ENCODE peak calls at places on chromosomes 12 and 14, in six cellular contexts. F is ovary, L is kidney, A is cardiac fibroblast, T is fibroblast of pulmonary artery, C is astrocyte of the spinal cord. Q is an unnamed sample.

GRCh38 chr14:52333823-52334657 is 19.9 kb downstream of the PTGER2 start:
- DNase-seq in T (peak), L (no peak), C (no peak), F (no peak), A (peak), Q (no peak)

GRCh38 chr12:107091989-107092641 is 1.2 kb downstream of the CRY1 start:
- DNase-seq in F (no peak), L (no peak), T (peak), A (peak), C (peak), Q (peak)

GRCh38 chr14:103377522-103378041 is 7.6 kb upstream of the MARK3 start:
- DNase-seq in C (no peak), F (no peak), L (no peak), A (no peak), T (no peak), Q (no peak)

GRCh38 chr12:30823764-30824163 is 69.0 kb upstream of the CAPRIN2 start:
- DNase-seq in F (no peak), L (no peak), C (no peak), A (no peak), T (no peak), Q (no peak)

GRCh38 chr14:32757568-32757967 is 181.1 kb upstream of the NPAS3 start:
- DNase-seq in A (no peak), T (peak), C (no peak), L (no peak), F (no peak), Q (no peak)

GRCh38 chr12:8127138-8127537 is 3.7 kb downstream of the CLEC4A start:
- DNase-seq in A (no peak), L (no peak), C (no peak), F (no peak), T (no peak), Q (no peak)

GRCh38 chr12:75656650-75657049 is 145.2 kb upstream of the KRR1 start:
- DNase-seq in F (no peak), A (peak), L (no peak), T (peak), C (peak), Q (peak)

GRCh38 chr12:125922328-125922727 is 857.1 kb downstream of the AACS start:
- DNase-seq in L (no peak), C (no peak), F (no peak), T (no peak), A (no peak), Q (no peak)

GRCh38 chr14:64266206-64266605 is 28.0 kb downstream of the ESR2 start:
- DNase-seq in C (peak), L (no peak), A (peak), F (no peak), T (peak), Q (peak)

GRCh38 chr14:93741556-93742210 is 46.6 kb downstream of the PRIMA1 start:
- DNase-seq in C (no peak), F (no peak), A (no peak), L (no peak), T (no peak), Q (no peak)

GRCh38 chr12:44827832-44828438 is 48.2 kb downstream of the NELL2 start:
- DNase-seq in L (no peak), T (no peak), F (no peak), A (no peak), C (no peak), Q (no peak)

GRCh38 chr14:32370720-32371119 is 41.6 kb downstream of the AKAP6 start:
- DNase-seq in A (peak), C (peak), F (no peak), T (peak), L (no peak), Q (peak)

GRCh38 chr14:40757376-40757775 is 849.3 kb upstream of the LRFN5 start:
- DNase-seq in A (no peak), L (no peak), C (no peak), F (no peak), T (no peak), Q (no peak)

GRCh38 chr14:30235485-30235884 is 307.8 kb upstream of the PRKD1 start:
- DNase-seq in F (no peak), T (no peak), C (no peak), A (no peak), L (no peak), Q (no peak)

GRCh38 chr12:56014205-56014604 is 6.6 kb upstream of the IKZF4 start:
- DNase-seq in A (no peak), F (no peak), L (no peak), C (no peak), T (no peak), Q (no peak)

GRCh38 chr14:106605548-106606448 is 1079.4 kb downstream of the TMEM121 start:
- DNase-seq in A (no peak), T (no peak), F (no peak), L (no peak), C (no peak), Q (no peak)

GRCh38 chr12:58172433-58173073 is 231.2 kb downstream of the ATP23 start:
- DNase-seq in C (no peak), T (no peak), A (no peak), F (no peak), L (no peak), Q (no peak)

GRCh38 chr14:21825147-21825743 is 151.6 kb upstream of the OR4E1 start:
- DNase-seq in F (no peak), T (peak), C (peak), L (no peak), A (peak), Q (no peak)

GRCh38 chr14:32826404-32827082 is 112.1 kb upstream of the NPAS3 start:
- DNase-seq in C (peak), L (no peak), F (no peak), T (peak), A (peak), Q (no peak)

GRCh38 chr12:109595321-109595902 is 21.8 kb downstream of the MVK start:
- DNase-seq in F (no peak), C (no peak), A (no peak), L (no peak), T (no peak), Q (no peak)

GRCh38 chr12:76244298-76244697 is 103.9 kb downstream of the BBS10 start:
- DNase-seq in T (no peak), C (no peak), F (no peak), L (no peak), A (no peak), Q (no peak)

GRCh38 chr12:34405286-34406227 is 383.3 kb downstream of the ALG10 start:
- DNase-seq in F (peak), T (no peak), A (no peak), C (no peak), L (peak), Q (no peak)

GRCh38 chr12:50840809-50841487 is 1.8 kb upstream of the TMPRSS12 start:
- DNase-seq in L (no peak), C (no peak), F (no peak), A (no peak), T (no peak), Q (no peak)

GRCh38 chr12:47715393-47715876 is 9.6 kb upstream of the RPAP3 start:
- DNase-seq in A (peak), T (peak), F (peak), C (peak), L (peak), Q (no peak)

GRCh38 chr12:128791395-128792322 is 32.1 kb downstream of the SLC15A4 start:
- DNase-seq in T (no peak), L (no peak), C (no peak), F (no peak), A (no peak), Q (no peak)

GRCh38 chr14:67428501-67429031 is 16.6 kb upstream of the PLEK2 start:
- DNase-seq in F (no peak), L (no peak), A (peak), C (peak), T (peak), Q (peak)

GRCh38 chr12:104215638-104216297 is at the start of gene TXNRD1:
- DNase-seq in C (peak), A (peak), T (peak), L (peak), F (peak), Q (no peak)

DNA sequence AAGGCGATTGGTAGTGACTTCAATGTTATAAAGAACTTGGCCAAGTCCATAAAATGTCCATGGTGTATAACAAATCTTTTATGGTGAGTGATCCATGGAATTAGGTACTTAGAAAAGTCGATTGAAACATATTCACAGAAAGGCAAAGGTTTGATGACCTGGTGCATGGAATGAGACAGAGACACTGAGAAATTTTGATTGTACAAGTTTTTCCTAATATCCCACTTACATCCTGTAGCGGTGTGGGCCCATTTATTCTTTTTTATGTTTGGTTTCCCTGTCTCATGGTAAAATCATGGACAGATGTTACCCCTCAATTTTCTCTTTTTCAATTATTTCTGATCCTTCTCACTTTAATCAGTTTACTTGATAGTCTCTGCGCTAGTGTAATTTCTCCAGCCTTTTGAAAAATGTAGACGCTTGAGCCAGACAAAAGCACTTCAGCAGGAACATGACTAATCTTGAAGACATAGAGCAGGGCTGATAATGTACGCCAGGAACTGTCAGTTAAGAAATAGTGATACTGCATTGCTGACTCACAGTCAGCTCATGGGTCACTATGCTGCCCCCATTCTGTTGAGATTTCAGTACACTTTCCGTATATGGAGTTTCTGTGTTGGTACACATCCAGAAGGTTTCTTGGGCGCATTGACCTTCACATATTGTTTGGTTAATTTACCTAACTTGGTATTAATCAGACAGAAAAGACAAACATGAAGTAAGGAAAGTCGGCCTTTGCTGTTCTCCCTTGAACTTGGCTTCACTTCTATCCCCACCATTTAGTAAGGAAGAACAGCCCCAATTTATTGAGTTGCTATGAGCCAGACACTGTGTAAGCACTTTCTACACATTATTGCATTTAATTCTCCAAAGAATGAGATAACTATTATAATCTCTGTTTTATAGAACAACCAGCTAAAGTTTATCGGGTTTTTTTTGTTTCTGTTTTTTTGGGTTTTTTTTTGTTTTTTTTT is 841.7 kb downstream of the DIO2 start:
- DNase-seq in C (peak), L (no peak), A (peak), T (peak), F (no peak), Q (peak)
- TF ChIP-seq CTCF in C (peak), L (no peak), A (peak), T (peak), F (no peak), Q (no peak)

GRCh38 chr12:21416611-21417121 is 20.8 kb upstream of the PYROXD1 start:
- DNase-seq in A (peak), L (no peak), T (peak), F (no peak), C (peak), Q (no peak)
- H3K4me3 ChIP-seq in A (no peak), L (no peak), T (no peak), F (no peak), C (no peak), Q (no peak)

GRCh38 chr12:127025545-127025944 is 1241.4 kb upstream of the TMEM132C start:
- DNase-seq in F (no peak), L (no peak), A (peak), T (peak), C (peak), Q (no peak)
- TF ChIP-seq CTCF in F (no peak), L (no peak), A (peak), T (no peak), C (peak), Q (peak)

GRCh38 chr12:130747867-130748740 is 32.0 kb upstream of the RIMBP2 start:
- DNase-seq in C (peak), L (peak), T (peak), F (peak), A (peak), Q (peak)
- H3K4me3 ChIP-seq in C (no peak), L (no peak), T (no peak), F (no peak), A (no peak), Q (no peak)

DNA sequence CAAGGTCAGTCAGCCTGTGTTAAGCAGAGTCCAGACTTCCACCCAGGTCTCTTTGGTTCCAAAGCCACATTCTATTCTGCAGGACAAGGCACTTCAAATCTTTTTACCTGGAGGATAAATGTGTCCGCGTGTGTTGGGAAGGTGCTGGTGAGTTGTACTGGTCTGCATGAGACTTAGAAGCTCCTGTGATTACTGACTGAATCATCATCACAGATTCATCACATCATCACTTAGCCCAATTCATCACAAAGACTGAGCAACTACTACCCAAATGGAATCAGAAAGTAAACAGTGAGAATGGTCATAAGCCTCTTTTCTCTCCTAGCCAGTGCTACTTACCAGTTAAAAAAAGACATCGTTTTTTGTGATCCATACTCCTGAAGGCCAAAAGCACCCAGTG is 5.3 kb downstream of the SLC15A5 start:
- DNase-seq in C (peak), L (no peak), A (peak), T (no peak), F (no peak), Q (no peak)
- TF ChIP-seq CTCF in C (no peak), L (no peak), A (no peak), T (no peak), F (no peak), Q (no peak)

DNA sequence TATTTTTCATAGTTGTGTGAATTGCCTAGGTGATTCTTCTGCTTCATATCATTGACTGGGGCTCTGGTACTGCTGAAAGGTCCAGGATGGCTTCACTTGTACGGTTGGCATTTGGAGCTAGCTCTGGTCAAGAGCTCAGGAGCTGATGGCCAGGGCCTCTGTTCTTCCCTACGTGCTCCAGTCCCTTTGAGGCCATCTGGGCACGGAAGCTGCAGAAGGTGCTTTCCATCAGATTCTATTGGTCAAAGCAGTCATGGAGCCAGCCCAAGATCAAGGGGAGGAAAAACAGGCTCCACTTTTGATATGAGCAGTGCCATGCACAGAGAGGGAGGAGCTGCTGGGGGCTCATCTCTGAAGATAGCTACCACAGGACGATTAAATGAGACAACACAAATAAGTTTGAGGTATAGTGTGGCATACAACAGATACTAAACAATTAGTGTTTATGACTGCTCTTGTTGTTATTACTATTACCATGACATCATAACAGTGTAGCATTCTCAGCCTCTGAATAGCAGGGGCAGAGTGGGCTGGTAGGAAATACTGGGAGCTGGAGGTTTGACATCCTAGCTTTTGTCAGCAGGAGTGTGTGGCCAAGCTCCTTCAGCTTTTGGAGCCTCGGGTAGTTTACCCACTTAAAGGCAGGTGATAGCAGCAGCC is 10.4 kb downstream of the KRT83 start:
- DNase-seq in C (no peak), A (peak), T (peak), F (no peak), L (no peak), Q (no peak)
- H3K4me3 ChIP-seq in C (no peak), A (no peak), T (no peak), F (no peak), L (no peak), Q (no peak)